ENCODE peak calls at places on chromosome 13, in nine cellular contexts. S is IMR-90; P is activated CD8-positive, alpha-beta memory T cell treated with anti-CD3 and anti-CD28 coated beads, Interleukin-2, amount 50 U/mL, for 4 hours; V is A549; I is non-pigmented ciliary epithelial cell; W is posterior cingulate gyrus; N is GM23248; D is T-helper 1 cell; T is mesenteric fat pad. E is an unnamed sample.
A peak's percentile ranks its signal among the peaks of the same experiment; 100 is the strongest.

GRCh38 chr13:86559915-86560314 is 760.7 kb upstream of the SLITRK6 start:
- DNase-seq in V (no peak), N (no peak), T (no peak), I (no peak), P (no peak), W (no peak), S (no peak), D (no peak), E (no peak)

GRCh38 chr13:112067121-112067741 is at the start of gene SOX1:
- DNase-seq in I (no peak), N (no peak), S (no peak), P (no peak), V (no peak), W (no peak), T (no peak), D (no peak), E (peak; percentile 81)

GRCh38 chr13:54934121-54934520 is 1905.5 kb downstream of the OLFM4 start:
- DNase-seq in W (no peak), N (no peak), D (no peak), T (no peak), V (no peak), I (no peak), P (no peak), S (no peak), E (no peak)

GRCh38 chr13:40432018-40432978 is 234.1 kb downstream of the FOXO1 start:
- DNase-seq in S (no peak), V (no peak), W (no peak), I (no peak), D (no peak), N (no peak), T (no peak), P (no peak), E (no peak)

GRCh38 chr13:98175823-98176222 is 1.2 kb downstream of the RNF113B start:
- DNase-seq in S (peak; percentile 63), T (no peak), P (no peak), D (no peak), N (peak; percentile 19), V (no peak), W (no peak), I (no peak), E (no peak)

GRCh38 chr13:40664100-40665060 is 2.1 kb downstream of the FOXO1 start:
- DNase-seq in S (no peak), P (peak; percentile 70), D (peak; percentile 67), W (peak; percentile 56), T (peak; percentile 94), V (peak; percentile 46), N (peak; percentile 53), I (no peak), E (peak; percentile 36)

GRCh38 chr13:99385940-99386339 is 78.7 kb upstream of the GPR183 start:
- DNase-seq in W (no peak), V (no peak), N (no peak), D (no peak), I (no peak), P (no peak), S (no peak), T (no peak), E (no peak)

GRCh38 chr13:104584481-104584880 is 1518.3 kb upstream of the SLC10A2 start:
- DNase-seq in D (no peak), S (peak; percentile 58), V (no peak), I (no peak), T (no peak), W (no peak), P (no peak), N (no peak), E (no peak)

GRCh38 chr13:47594833-47595232 is 406.2 kb downstream of the SUCLA2 start:
- DNase-seq in W (no peak), P (no peak), S (peak; percentile 1), T (no peak), V (peak; percentile 18), I (no peak), D (no peak), N (peak; percentile 9), E (no peak)

GRCh38 chr13:37403776-37404497 is 194.6 kb downstream of the POSTN start:
- DNase-seq in W (no peak), I (peak; percentile 68), P (no peak), T (no peak), V (no peak), D (no peak), S (peak; percentile 92), N (peak; percentile 81), E (no peak)

GRCh38 chr13:24249586-24249985 is 59.8 kb upstream of the C1QTNF9 start:
- DNase-seq in W (no peak), N (no peak), D (no peak), S (no peak), I (no peak), P (no peak), T (no peak), V (no peak), E (no peak)

GRCh38 chr13:110524484-110525254 is 36.9 kb downstream of the RAB20 start:
- DNase-seq in I (no peak), P (no peak), V (no peak), D (no peak), T (no peak), S (no peak), W (no peak), N (no peak), E (no peak)

GRCh38 chr13:53151692-53152421 is 123.2 kb downstream of the OLFM4 start:
- DNase-seq in D (no peak), S (peak; percentile 34), N (peak; percentile 40), W (no peak), I (no peak), T (no peak), V (peak; percentile 27), P (no peak), E (peak; percentile 79)